ENCODE peak calls at places on chromosome 19, in seven cellular contexts. One of them, this sample, is unnamed.

GRCh38 chr19:51772977-51773376 is 12.0 kb downstream of the FPR2 start:
- DNase-seq in mammary epithelial cell: peak; percentile 23
- DNase-seq in CD4-positive, CD25-positive, alpha-beta regulatory T cell: no peak
- DNase-seq in lung: no peak
- DNase-seq in IMR-90: no peak
- DNase-seq in psoas muscle: no peak
- DNase-seq in heart right ventricle: no peak
- DNase-seq in this sample: no peak

GRCh38 chr19:16096281-16096855 is 15.3 kb upstream of the RAB8A start:
- DNase-seq in heart right ventricle: no peak
- DNase-seq in lung: no peak
- DNase-seq in mammary epithelial cell: no peak
- DNase-seq in CD4-positive, CD25-positive, alpha-beta regulatory T cell: no peak
- DNase-seq in IMR-90: no peak
- DNase-seq in psoas muscle: no peak
- DNase-seq in this sample: no peak

GRCh38 chr19:29666634-29667389 is 1.6 kb downstream of the PLEKHF1 start:
- DNase-seq in lung: no peak
- DNase-seq in heart right ventricle: peak; percentile 74
- DNase-seq in psoas muscle: peak; percentile 82
- DNase-seq in IMR-90: peak; percentile 64
- DNase-seq in CD4-positive, CD25-positive, alpha-beta regulatory T cell: peak; percentile 49
- DNase-seq in mammary epithelial cell: peak; percentile 29
- DNase-seq in this sample: peak; percentile 81

GRCh38 chr19:46691104-46691503 is 25.8 kb downstream of the PRKD2 start:
- DNase-seq in mammary epithelial cell: no peak
- DNase-seq in IMR-90: no peak
- DNase-seq in CD4-positive, CD25-positive, alpha-beta regulatory T cell: no peak
- DNase-seq in heart right ventricle: no peak
- DNase-seq in psoas muscle: no peak
- DNase-seq in lung: no peak
- DNase-seq in this sample: no peak

GRCh38 chr19:1932395-1932794 is 8.6 kb upstream of the CSNK1G2 start:
- DNase-seq in heart right ventricle: no peak
- DNase-seq in psoas muscle: no peak
- DNase-seq in lung: no peak
- DNase-seq in mammary epithelial cell: no peak
- DNase-seq in CD4-positive, CD25-positive, alpha-beta regulatory T cell: no peak
- DNase-seq in IMR-90: no peak
- DNase-seq in this sample: no peak

GRCh38 chr19:4730740-4731171 is 7.1 kb upstream of the DPP9 start:
- DNase-seq in heart right ventricle: peak; percentile 42
- DNase-seq in IMR-90: no peak
- DNase-seq in mammary epithelial cell: no peak
- DNase-seq in lung: no peak
- DNase-seq in CD4-positive, CD25-positive, alpha-beta regulatory T cell: peak; percentile 53
- DNase-seq in psoas muscle: no peak
- DNase-seq in this sample: no peak

GRCh38 chr19:35447870-35448492 is at the start of gene FFAR2:
- DNase-seq in CD4-positive, CD25-positive, alpha-beta regulatory T cell: no peak
- DNase-seq in psoas muscle: no peak
- DNase-seq in IMR-90: no peak
- DNase-seq in mammary epithelial cell: no peak
- DNase-seq in heart right ventricle: no peak
- DNase-seq in lung: no peak
- DNase-seq in this sample: no peak

GRCh38 chr19:6423499-6424189 is 967 bp downstream of the KHSRP start:
- DNase-seq in CD4-positive, CD25-positive, alpha-beta regulatory T cell: peak; percentile 45
- DNase-seq in psoas muscle: no peak
- DNase-seq in IMR-90: peak; percentile 42
- DNase-seq in mammary epithelial cell: peak; percentile 43
- DNase-seq in lung: no peak
- DNase-seq in heart right ventricle: no peak
- DNase-seq in this sample: peak; percentile 71

GRCh38 chr19:49809155-49809986 is 3.7 kb downstream of the FUZ start:
- DNase-seq in psoas muscle: peak; percentile 72
- DNase-seq in mammary epithelial cell: no peak
- DNase-seq in IMR-90: no peak
- DNase-seq in lung: peak; percentile 42
- DNase-seq in CD4-positive, CD25-positive, alpha-beta regulatory T cell: peak; percentile 59
- DNase-seq in heart right ventricle: peak; percentile 75
- DNase-seq in this sample: peak; percentile 83

GRCh38 chr19:30564551-30565011 is 192.4 kb downstream of the ZNF536 start:
- DNase-seq in IMR-90: no peak
- DNase-seq in lung: no peak
- DNase-seq in CD4-positive, CD25-positive, alpha-beta regulatory T cell: no peak
- DNase-seq in psoas muscle: no peak
- DNase-seq in mammary epithelial cell: no peak
- DNase-seq in heart right ventricle: no peak
- DNase-seq in this sample: no peak

GRCh38 chr19:35940078-35940775 is 4.1 kb downstream of the LRFN3 start:
- DNase-seq in psoas muscle: no peak
- DNase-seq in CD4-positive, CD25-positive, alpha-beta regulatory T cell: no peak
- DNase-seq in heart right ventricle: no peak
- DNase-seq in lung: no peak
- DNase-seq in mammary epithelial cell: no peak
- DNase-seq in IMR-90: no peak
- DNase-seq in this sample: no peak

GRCh38 chr19:2171349-2172145 is 7.8 kb downstream of the DOT1L start:
- DNase-seq in psoas muscle: peak; percentile 41
- DNase-seq in lung: no peak
- DNase-seq in mammary epithelial cell: no peak
- DNase-seq in heart right ventricle: peak; percentile 68
- DNase-seq in IMR-90: peak; percentile 36
- DNase-seq in CD4-positive, CD25-positive, alpha-beta regulatory T cell: peak; percentile 81
- DNase-seq in this sample: peak; percentile 80

GRCh38 chr19:8269724-8270123 is 38.4 kb downstream of the CD320 start:
- DNase-seq in lung: peak; percentile 16
- DNase-seq in CD4-positive, CD25-positive, alpha-beta regulatory T cell: no peak
- DNase-seq in mammary epithelial cell: no peak
- DNase-seq in heart right ventricle: no peak
- DNase-seq in IMR-90: no peak
- DNase-seq in psoas muscle: no peak
- DNase-seq in this sample: no peak

GRCh38 chr19:38263696-38264485 is 482 bp upstream of the SPINT2 start:
- DNase-seq in psoas muscle: no peak
- DNase-seq in lung: peak; percentile 91
- DNase-seq in heart right ventricle: no peak
- DNase-seq in IMR-90: peak; percentile 45
- DNase-seq in CD4-positive, CD25-positive, alpha-beta regulatory T cell: peak; percentile 73
- DNase-seq in mammary epithelial cell: peak; percentile 95
- DNase-seq in this sample: peak; percentile 73

GRCh38 chr19:37304190-37304883 is 66.6 kb upstream of the ZNF527 start:
- DNase-seq in CD4-positive, CD25-positive, alpha-beta regulatory T cell: no peak
- DNase-seq in IMR-90: no peak
- DNase-seq in heart right ventricle: peak; percentile 75
- DNase-seq in psoas muscle: peak; percentile 49
- DNase-seq in lung: no peak
- DNase-seq in mammary epithelial cell: no peak
- DNase-seq in this sample: peak; percentile 77

GRCh38 chr19:51124729-51125128 is at the start of gene SIGLEC9:
- DNase-seq in mammary epithelial cell: no peak
- DNase-seq in heart right ventricle: peak; percentile 61
- DNase-seq in IMR-90: no peak
- DNase-seq in psoas muscle: peak; percentile 45
- DNase-seq in CD4-positive, CD25-positive, alpha-beta regulatory T cell: no peak
- DNase-seq in lung: no peak
- DNase-seq in this sample: peak; percentile 84

GRCh38 chr19:12626958-12627357 is 16.2 kb downstream of the ZNF791 start:
- DNase-seq in heart right ventricle: no peak
- DNase-seq in lung: no peak
- DNase-seq in mammary epithelial cell: no peak
- DNase-seq in CD4-positive, CD25-positive, alpha-beta regulatory T cell: no peak
- DNase-seq in IMR-90: no peak
- DNase-seq in psoas muscle: no peak
- DNase-seq in this sample: no peak

GRCh38 chr19:1907563-1908363 is 2.6 kb downstream of the ADAT3 start:
- DNase-seq in heart right ventricle: no peak
- DNase-seq in CD4-positive, CD25-positive, alpha-beta regulatory T cell: no peak
- DNase-seq in IMR-90: no peak
- DNase-seq in lung: peak; percentile 44
- DNase-seq in psoas muscle: no peak
- DNase-seq in mammary epithelial cell: peak; percentile 49
- DNase-seq in this sample: no peak

GRCh38 chr19:35725216-35725861 is 7.5 kb downstream of the KMT2B start:
- DNase-seq in IMR-90: no peak
- DNase-seq in heart right ventricle: no peak
- DNase-seq in CD4-positive, CD25-positive, alpha-beta regulatory T cell: no peak
- DNase-seq in mammary epithelial cell: no peak
- DNase-seq in lung: no peak
- DNase-seq in psoas muscle: no peak
- DNase-seq in this sample: peak; percentile 40

GRCh38 chr19:49431330-49431749 is 6.2 kb downstream of the GFY start:
- DNase-seq in lung: no peak
- DNase-seq in IMR-90: no peak
- DNase-seq in psoas muscle: no peak
- DNase-seq in heart right ventricle: no peak
- DNase-seq in mammary epithelial cell: no peak
- DNase-seq in CD4-positive, CD25-positive, alpha-beta regulatory T cell: no peak
- DNase-seq in this sample: no peak

GRCh38 chr19:50537769-50538230 is 24.1 kb upstream of the ASPDH start:
- DNase-seq in mammary epithelial cell: peak; percentile 58
- DNase-seq in lung: peak; percentile 62
- DNase-seq in heart right ventricle: peak; percentile 83
- DNase-seq in psoas muscle: peak; percentile 74
- DNase-seq in IMR-90: peak; percentile 71
- DNase-seq in CD4-positive, CD25-positive, alpha-beta regulatory T cell: peak; percentile 47
- DNase-seq in this sample: peak; percentile 89

GRCh38 chr19:823565-824121 is 1.9 kb upstream of the PLPPR3 start:
- DNase-seq in IMR-90: no peak
- DNase-seq in psoas muscle: no peak
- DNase-seq in heart right ventricle: no peak
- DNase-seq in lung: no peak
- DNase-seq in mammary epithelial cell: no peak
- DNase-seq in CD4-positive, CD25-positive, alpha-beta regulatory T cell: no peak
- DNase-seq in this sample: no peak

GRCh38 chr19:17279436-17279835 is 2.3 kb upstream of the ANKLE1 start:
- DNase-seq in CD4-positive, CD25-positive, alpha-beta regulatory T cell: no peak
- DNase-seq in psoas muscle: no peak
- DNase-seq in heart right ventricle: no peak
- DNase-seq in mammary epithelial cell: no peak
- DNase-seq in IMR-90: no peak
- DNase-seq in lung: no peak
- DNase-seq in this sample: no peak

GRCh38 chr19:17282488-17283256 is 971 bp downstream of the ANKLE1 start:
- DNase-seq in mammary epithelial cell: peak; percentile 72
- DNase-seq in psoas muscle: peak; percentile 83
- DNase-seq in CD4-positive, CD25-positive, alpha-beta regulatory T cell: peak; percentile 80
- DNase-seq in heart right ventricle: peak; percentile 86
- DNase-seq in IMR-90: peak; percentile 62
- DNase-seq in lung: peak; percentile 84
- DNase-seq in this sample: peak; percentile 93

GRCh38 chr19:17283504-17283996 is 1.8 kb downstream of the ANKLE1 start:
- DNase-seq in mammary epithelial cell: no peak
- DNase-seq in CD4-positive, CD25-positive, alpha-beta regulatory T cell: no peak
- DNase-seq in heart right ventricle: no peak
- DNase-seq in psoas muscle: no peak
- DNase-seq in lung: no peak
- DNase-seq in IMR-90: no peak
- DNase-seq in this sample: no peak

GRCh38 chr19:17285415-17286135 is 3.9 kb downstream of the ANKLE1 start:
- DNase-seq in psoas muscle: no peak
- DNase-seq in heart right ventricle: no peak
- DNase-seq in IMR-90: no peak
- DNase-seq in mammary epithelial cell: no peak
- DNase-seq in lung: no peak
- DNase-seq in CD4-positive, CD25-positive, alpha-beta regulatory T cell: no peak
- DNase-seq in this sample: no peak

GRCh38 chr19:17281391-17282304 is at the start of gene ANKLE1:
- DNase-seq in CD4-positive, CD25-positive, alpha-beta regulatory T cell: peak; percentile 56
- DNase-seq in heart right ventricle: peak; percentile 29
- DNase-seq in mammary epithelial cell: no peak
- DNase-seq in psoas muscle: no peak
- DNase-seq in IMR-90: no peak
- DNase-seq in lung: no peak
- DNase-seq in this sample: peak; percentile 62
- H3K4me3 ChIP-seq in CD4-positive, CD25-positive, alpha-beta regulatory T cell: peak within 1 kb of the TSS; percentile 15
- H3K4me3 ChIP-seq in heart right ventricle: peak within 1 kb of the TSS; percentile 34
- H3K4me3 ChIP-seq in mammary epithelial cell: peak within 1 kb of the TSS; percentile 41
- H3K4me3 ChIP-seq in psoas muscle: peak within 1 kb of the TSS; percentile 51
- H3K4me3 ChIP-seq in IMR-90: peak within 1 kb of the TSS; percentile 32
- H3K4me3 ChIP-seq in lung: no peak within 1 kb of the TSS
- H3K4me3 ChIP-seq in this sample: peak within 1 kb of the TSS; percentile 34

GRCh38 chr19:40690050-40690698 is at the start of gene NUMBL:
- DNase-seq in heart right ventricle: no peak
- DNase-seq in lung: no peak
- DNase-seq in psoas muscle: peak; percentile 37
- DNase-seq in mammary epithelial cell: no peak
- DNase-seq in IMR-90: no peak
- DNase-seq in CD4-positive, CD25-positive, alpha-beta regulatory T cell: no peak
- DNase-seq in this sample: no peak

GRCh38 chr19:40692212-40692551 is 1.7 kb upstream of the NUMBL start:
- DNase-seq in mammary epithelial cell: no peak
- DNase-seq in heart right ventricle: no peak
- DNase-seq in lung: no peak
- DNase-seq in CD4-positive, CD25-positive, alpha-beta regulatory T cell: no peak
- DNase-seq in psoas muscle: no peak
- DNase-seq in IMR-90: no peak
- DNase-seq in this sample: no peak

GRCh38 chr19:40690699-40691420 is 409 bp upstream of the NUMBL start:
- DNase-seq in CD4-positive, CD25-positive, alpha-beta regulatory T cell: peak; percentile 91
- DNase-seq in IMR-90: peak; percentile 86
- DNase-seq in psoas muscle: peak; percentile 97
- DNase-seq in mammary epithelial cell: peak; percentile 86
- DNase-seq in heart right ventricle: peak; percentile 98
- DNase-seq in lung: peak; percentile 92
- DNase-seq in this sample: peak; percentile 99

GRCh38 chr19:40693150-40693788 is 2.8 kb upstream of the NUMBL start:
- DNase-seq in IMR-90: no peak
- DNase-seq in psoas muscle: no peak
- DNase-seq in CD4-positive, CD25-positive, alpha-beta regulatory T cell: no peak
- DNase-seq in mammary epithelial cell: no peak
- DNase-seq in heart right ventricle: no peak
- DNase-seq in lung: no peak
- DNase-seq in this sample: no peak

GRCh38 chr19:40691421-40692211 is 1.2 kb upstream of the NUMBL start:
- DNase-seq in heart right ventricle: no peak
- DNase-seq in psoas muscle: no peak
- DNase-seq in CD4-positive, CD25-positive, alpha-beta regulatory T cell: no peak
- DNase-seq in mammary epithelial cell: no peak
- DNase-seq in lung: no peak
- DNase-seq in IMR-90: no peak
- DNase-seq in this sample: no peak
- H3K4me3 ChIP-seq in heart right ventricle: no peak overlapping the region
- H3K4me3 ChIP-seq in psoas muscle: peak overlapping the region; percentile 72
- H3K4me3 ChIP-seq in CD4-positive, CD25-positive, alpha-beta regulatory T cell: no peak overlapping the region
- H3K4me3 ChIP-seq in mammary epithelial cell: no peak overlapping the region
- H3K4me3 ChIP-seq in lung: no peak overlapping the region
- H3K4me3 ChIP-seq in IMR-90: no peak overlapping the region
- H3K4me3 ChIP-seq in this sample: no peak overlapping the region

GRCh38 chr19:45215391-45216191 is 29.6 kb downstream of the EXOC3L2 start:
- DNase-seq in IMR-90: no peak
- DNase-seq in heart right ventricle: peak; percentile 33
- DNase-seq in CD4-positive, CD25-positive, alpha-beta regulatory T cell: no peak
- DNase-seq in lung: peak; percentile 30
- DNase-seq in mammary epithelial cell: peak; percentile 36
- DNase-seq in psoas muscle: no peak
- DNase-seq in this sample: peak; percentile 63
- H3K4me3 ChIP-seq in IMR-90: no peak overlapping the region
- H3K4me3 ChIP-seq in heart right ventricle: peak overlapping the region; percentile 8
- H3K4me3 ChIP-seq in CD4-positive, CD25-positive, alpha-beta regulatory T cell: no peak overlapping the region
- H3K4me3 ChIP-seq in lung: no peak overlapping the region
- H3K4me3 ChIP-seq in mammary epithelial cell: peak overlapping the region; percentile 25
- H3K4me3 ChIP-seq in psoas muscle: peak overlapping the region; percentile 2
- H3K4me3 ChIP-seq in this sample: no peak overlapping the region

GRCh38 chr19:55550321-55550650 is 4.9 kb upstream of the SBK3 start:
- DNase-seq in mammary epithelial cell: no peak
- DNase-seq in heart right ventricle: no peak
- DNase-seq in CD4-positive, CD25-positive, alpha-beta regulatory T cell: no peak
- DNase-seq in IMR-90: no peak
- DNase-seq in lung: no peak
- DNase-seq in psoas muscle: no peak
- DNase-seq in this sample: no peak
- H3K4me3 ChIP-seq in mammary epithelial cell: no peak overlapping the region
- H3K4me3 ChIP-seq in heart right ventricle: no peak overlapping the region
- H3K4me3 ChIP-seq in CD4-positive, CD25-positive, alpha-beta regulatory T cell: no peak overlapping the region
- H3K4me3 ChIP-seq in IMR-90: no peak overlapping the region
- H3K4me3 ChIP-seq in lung: no peak overlapping the region
- H3K4me3 ChIP-seq in psoas muscle: peak overlapping the region; percentile 56
- H3K4me3 ChIP-seq in this sample: no peak overlapping the region